ENCODE peak calls at places on chromosomes 7 and 10, in nine cellular contexts. K is amniotic stem cell; D is activated CD4-positive, alpha-beta memory T cell treated with anti-CD3 and anti-CD28 coated beads, Interleukin-2, amount 10 ng/mL, durations not matched to agents 7 days and 5 days; C is stimulated activated CD4-positive, alpha-beta T cell treated with anti-CD3 and anti-CD28 coated beads, TNF-alpha, amount 100 ng/mL, for 4 hours; S is brain pericyte; A is ELR; G is astrocyte of the cerebellum; H is A549; I is T-helper 2 cell. Y is an unnamed sample.

GRCh38 chr10:8229153-8229552 is 174.7 kb downstream of the GATA3 start:
- DNase-seq in K (no peak), D (peak; percentile 50), C (no peak), S (no peak), A (no peak), G (no peak), H (no peak), I (peak; percentile 86), Y (no peak)

GRCh38 chr10:47078393-47079163 is 167.3 kb downstream of the PTPN20 start:
- DNase-seq in K (no peak), D (no peak), C (no peak), S (no peak), A (no peak), G (no peak), H (no peak), I (no peak), Y (no peak)

GRCh38 chr7:78039791-78040776 is 241.5 kb downstream of the PHTF2 start:
- DNase-seq in K (no peak), D (peak; percentile 59), C (no peak), S (no peak), A (peak; percentile 36), G (no peak), H (peak; percentile 38), I (peak; percentile 47), Y (no peak)

GRCh38 chr10:969473-970150 is 18.6 kb upstream of the GTPBP4 start:
- DNase-seq in K (no peak), D (no peak), C (no peak), S (no peak), A (no peak), G (no peak), H (no peak), I (no peak), Y (no peak)

GRCh38 chr7:128835790-128836641 is 5.8 kb downstream of the FLNC start:
- DNase-seq in K (no peak), D (no peak), C (no peak), S (no peak), A (no peak), G (no peak), H (no peak), I (no peak), Y (no peak)

GRCh38 chr7:108016841-108017775 is 14.1 kb upstream of the LAMB1 start:
- DNase-seq in K (no peak), D (no peak), C (no peak), S (no peak), A (peak; percentile 73), G (no peak), H (peak; percentile 40), I (peak; percentile 29), Y (no peak)

GRCh38 chr7:823639-824038 is 8.6 kb upstream of the SUN1 start:
- DNase-seq in K (no peak), D (no peak), C (no peak), S (no peak), A (no peak), G (no peak), H (no peak), I (no peak), Y (peak; percentile 38)

GRCh38 chr10:71396084-71396713 is 521 bp upstream of the CDH23 start:
- DNase-seq in K (no peak), D (no peak), C (peak; percentile 2), S (no peak), A (peak; percentile 26), G (peak; percentile 3), H (peak; percentile 75), I (peak; percentile 18), Y (peak; percentile 39)

GRCh38 chr7:155483868-155484325 is 26.0 kb downstream of the EN2 start:
- DNase-seq in K (no peak), D (no peak), C (no peak), S (no peak), A (no peak), G (no peak), H (no peak), I (no peak), Y (no peak)

GRCh38 chr10:80522756-80523363 is 14.8 kb upstream of the SH2D4B start:
- DNase-seq in K (no peak), D (no peak), C (no peak), S (no peak), A (no peak), G (no peak), H (no peak), I (peak; percentile 16), Y (no peak)

GRCh38 chr7:887488-887820 is 11.1 kb downstream of the GET4 start:
- DNase-seq in K (no peak), D (no peak), C (no peak), S (no peak), A (no peak), G (no peak), H (no peak), I (no peak), Y (no peak)

GRCh38 chr7:148303295-148304013 is 287.1 kb upstream of the C7orf33 start:
- DNase-seq in K (peak; percentile 1), D (no peak), C (no peak), S (peak; percentile 22), A (peak; percentile 40), G (no peak), H (no peak), I (no peak), Y (no peak)

GRCh38 chr7:149683898-149684297 is 89.5 kb downstream of the ZNF467 start:
- DNase-seq in K (no peak), D (no peak), C (no peak), S (no peak), A (no peak), G (no peak), H (no peak), I (no peak), Y (no peak)

GRCh38 chr7:139254728-139255127 is 23.7 kb downstream of the UBN2 start:
- DNase-seq in K (no peak), D (no peak), C (no peak), S (no peak), A (no peak), G (no peak), H (no peak), I (no peak), Y (no peak)

GRCh38 chr7:145812218-145812617 is 304.4 kb upstream of the CNTNAP2 start:
- DNase-seq in K (no peak), D (no peak), C (no peak), S (no peak), A (no peak), G (no peak), H (no peak), I (no peak), Y (no peak)

Y was measured in pancreas.